ENCODE peak calls at places on chromosomes 16 and 17, in eight cellular contexts. One of them, this sample, is unnamed.

GRCh38 chr16:87499189-87499486 is 6.3 kb upstream of the ZCCHC14 start:
- DNase-seq in right lobe of liver: no peak
- DNase-seq in A549: peak; percentile 19
- DNase-seq in GM12878: no peak
- DNase-seq in heart left ventricle: no peak
- DNase-seq in AG04450: peak; percentile 56
- DNase-seq in stomach: no peak
- DNase-seq in cardiac muscle cell: no peak
- DNase-seq in this sample: no peak

GRCh38 chr17:32502710-32503109 is 15.9 kb downstream of the CDK5R1 start:
- DNase-seq in heart left ventricle: no peak
- DNase-seq in A549: no peak
- DNase-seq in right lobe of liver: no peak
- DNase-seq in GM12878: no peak
- DNase-seq in stomach: no peak
- DNase-seq in cardiac muscle cell: no peak
- DNase-seq in AG04450: no peak
- DNase-seq in this sample: no peak

GRCh38 chr17:51107666-51108227 is 12.9 kb downstream of the SPAG9 start:
- DNase-seq in heart left ventricle: no peak
- DNase-seq in cardiac muscle cell: no peak
- DNase-seq in GM12878: no peak
- DNase-seq in A549: no peak
- DNase-seq in AG04450: no peak
- DNase-seq in stomach: peak; percentile 3
- DNase-seq in right lobe of liver: peak; percentile 13
- DNase-seq in this sample: peak; percentile 78

GRCh38 chr17:69654981-69655581 is 240.6 kb downstream of the MAP2K6 start:
- DNase-seq in A549: peak; percentile 11
- DNase-seq in heart left ventricle: no peak
- DNase-seq in GM12878: no peak
- DNase-seq in AG04450: peak; percentile 83
- DNase-seq in right lobe of liver: no peak
- DNase-seq in stomach: no peak
- DNase-seq in cardiac muscle cell: no peak
- DNase-seq in this sample: no peak

GRCh38 chr17:3866269-3866668 is 20.2 kb upstream of the NCBP3 start:
- DNase-seq in GM12878: no peak
- DNase-seq in AG04450: no peak
- DNase-seq in heart left ventricle: no peak
- DNase-seq in stomach: no peak
- DNase-seq in right lobe of liver: no peak
- DNase-seq in cardiac muscle cell: no peak
- DNase-seq in A549: no peak
- DNase-seq in this sample: no peak

GRCh38 chr16:20285993-20286499 is 41.3 kb downstream of the GP2 start:
- DNase-seq in stomach: no peak
- DNase-seq in right lobe of liver: no peak
- DNase-seq in AG04450: no peak
- DNase-seq in cardiac muscle cell: no peak
- DNase-seq in A549: no peak
- DNase-seq in heart left ventricle: no peak
- DNase-seq in GM12878: no peak
- DNase-seq in this sample: no peak

GRCh38 chr17:27635275-27635823 is 4.4 kb downstream of the LGALS9 start:
- DNase-seq in cardiac muscle cell: no peak
- DNase-seq in stomach: no peak
- DNase-seq in right lobe of liver: no peak
- DNase-seq in A549: no peak
- DNase-seq in GM12878: no peak
- DNase-seq in heart left ventricle: no peak
- DNase-seq in AG04450: no peak
- DNase-seq in this sample: no peak

GRCh38 chr16:5709889-5710288 is 612.3 kb upstream of the EEF2KMT start:
- DNase-seq in heart left ventricle: no peak
- DNase-seq in GM12878: no peak
- DNase-seq in stomach: no peak
- DNase-seq in A549: no peak
- DNase-seq in right lobe of liver: no peak
- DNase-seq in cardiac muscle cell: peak; percentile 76
- DNase-seq in AG04450: no peak
- DNase-seq in this sample: peak; percentile 32

GRCh38 chr17:8696951-8697745 is 47.5 kb downstream of the CCDC42 start:
- DNase-seq in A549: no peak
- DNase-seq in GM12878: no peak
- DNase-seq in cardiac muscle cell: no peak
- DNase-seq in heart left ventricle: peak; percentile 31
- DNase-seq in right lobe of liver: no peak
- DNase-seq in stomach: no peak
- DNase-seq in AG04450: peak; percentile 97
- DNase-seq in this sample: peak; percentile 62

GRCh38 chr17:10314332-10314731 is 58.5 kb downstream of the MYH13 start:
- DNase-seq in heart left ventricle: no peak
- DNase-seq in right lobe of liver: no peak
- DNase-seq in cardiac muscle cell: no peak
- DNase-seq in stomach: no peak
- DNase-seq in AG04450: no peak
- DNase-seq in GM12878: no peak
- DNase-seq in A549: no peak
- DNase-seq in this sample: no peak

GRCh38 chr17:56786989-56787482 is 46.7 kb downstream of the C17orf67 start:
- DNase-seq in stomach: no peak
- DNase-seq in cardiac muscle cell: no peak
- DNase-seq in right lobe of liver: no peak
- DNase-seq in AG04450: peak; percentile 91
- DNase-seq in heart left ventricle: no peak
- DNase-seq in GM12878: peak; percentile 60
- DNase-seq in A549: peak; percentile 70
- DNase-seq in this sample: no peak

GRCh38 chr17:33013596-33014375 is 22.1 kb downstream of the SPACA3 start:
- DNase-seq in GM12878: no peak
- DNase-seq in AG04450: no peak
- DNase-seq in right lobe of liver: no peak
- DNase-seq in heart left ventricle: no peak
- DNase-seq in cardiac muscle cell: no peak
- DNase-seq in A549: no peak
- DNase-seq in stomach: no peak
- DNase-seq in this sample: no peak

GRCh38 chr16:50399411-50399810 is 30.6 kb upstream of the BRD7 start:
- DNase-seq in right lobe of liver: no peak
- DNase-seq in A549: no peak
- DNase-seq in cardiac muscle cell: no peak
- DNase-seq in GM12878: no peak
- DNase-seq in stomach: no peak
- DNase-seq in AG04450: no peak
- DNase-seq in heart left ventricle: no peak
- DNase-seq in this sample: no peak

GRCh38 chr17:76841776-76842405 is 26.3 kb upstream of the MGAT5B start:
- DNase-seq in cardiac muscle cell: peak; percentile 45
- DNase-seq in heart left ventricle: no peak
- DNase-seq in right lobe of liver: no peak
- DNase-seq in GM12878: no peak
- DNase-seq in AG04450: no peak
- DNase-seq in A549: no peak
- DNase-seq in stomach: no peak
- DNase-seq in this sample: peak; percentile 44

GRCh38 chr17:27882162-27882840 is 10.9 kb downstream of the LYRM9 start:
- DNase-seq in heart left ventricle: no peak
- DNase-seq in cardiac muscle cell: no peak
- DNase-seq in A549: no peak
- DNase-seq in stomach: no peak
- DNase-seq in right lobe of liver: no peak
- DNase-seq in GM12878: no peak
- DNase-seq in AG04450: no peak
- DNase-seq in this sample: no peak

GRCh38 chr16:15811416-15811777 is 45.4 kb downstream of the MYH11 start:
- DNase-seq in cardiac muscle cell: no peak
- DNase-seq in stomach: no peak
- DNase-seq in heart left ventricle: no peak
- DNase-seq in AG04450: no peak
- DNase-seq in A549: no peak
- DNase-seq in GM12878: no peak
- DNase-seq in right lobe of liver: no peak
- DNase-seq in this sample: no peak

GRCh38 chr17:83062011-83062817 is 17.2 kb upstream of the METRNL start:
- DNase-seq in right lobe of liver: peak; percentile 39
- DNase-seq in A549: no peak
- DNase-seq in GM12878: no peak
- DNase-seq in stomach: no peak
- DNase-seq in AG04450: no peak
- DNase-seq in cardiac muscle cell: no peak
- DNase-seq in heart left ventricle: no peak
- DNase-seq in this sample: no peak

GRCh38 chr16:85888405-85889331 is 10.3 kb upstream of the IRF8 start:
- DNase-seq in AG04450: no peak
- DNase-seq in cardiac muscle cell: no peak
- DNase-seq in A549: peak; percentile 67
- DNase-seq in heart left ventricle: no peak
- DNase-seq in right lobe of liver: no peak
- DNase-seq in GM12878: peak; percentile 89
- DNase-seq in stomach: no peak
- DNase-seq in this sample: no peak

GRCh38 chr16:28010671-28011070 is 52.8 kb downstream of the GSG1L start:
- DNase-seq in cardiac muscle cell: no peak
- DNase-seq in A549: no peak
- DNase-seq in heart left ventricle: no peak
- DNase-seq in stomach: no peak
- DNase-seq in right lobe of liver: no peak
- DNase-seq in GM12878: no peak
- DNase-seq in AG04450: no peak
- DNase-seq in this sample: no peak

GRCh38 chr17:59623151-59623550 is 3.5 kb downstream of the CLTC start:
- DNase-seq in cardiac muscle cell: no peak
- DNase-seq in AG04450: no peak
- DNase-seq in stomach: no peak
- DNase-seq in right lobe of liver: no peak
- DNase-seq in A549: no peak
- DNase-seq in heart left ventricle: no peak
- DNase-seq in GM12878: no peak
- DNase-seq in this sample: no peak
- H3K4me3 ChIP-seq in cardiac muscle cell: no peak overlapping the region
- H3K4me3 ChIP-seq in AG04450: peak overlapping the region; percentile 73
- H3K4me3 ChIP-seq in stomach: peak overlapping the region; percentile 97
- H3K4me3 ChIP-seq in right lobe of liver: no peak overlapping the region
- H3K4me3 ChIP-seq in A549: peak overlapping the region; percentile 93
- H3K4me3 ChIP-seq in heart left ventricle: peak overlapping the region; percentile 84
- H3K4me3 ChIP-seq in GM12878: peak overlapping the region; percentile 95
- H3K4me3 ChIP-seq in this sample: no peak overlapping the region

DNA sequence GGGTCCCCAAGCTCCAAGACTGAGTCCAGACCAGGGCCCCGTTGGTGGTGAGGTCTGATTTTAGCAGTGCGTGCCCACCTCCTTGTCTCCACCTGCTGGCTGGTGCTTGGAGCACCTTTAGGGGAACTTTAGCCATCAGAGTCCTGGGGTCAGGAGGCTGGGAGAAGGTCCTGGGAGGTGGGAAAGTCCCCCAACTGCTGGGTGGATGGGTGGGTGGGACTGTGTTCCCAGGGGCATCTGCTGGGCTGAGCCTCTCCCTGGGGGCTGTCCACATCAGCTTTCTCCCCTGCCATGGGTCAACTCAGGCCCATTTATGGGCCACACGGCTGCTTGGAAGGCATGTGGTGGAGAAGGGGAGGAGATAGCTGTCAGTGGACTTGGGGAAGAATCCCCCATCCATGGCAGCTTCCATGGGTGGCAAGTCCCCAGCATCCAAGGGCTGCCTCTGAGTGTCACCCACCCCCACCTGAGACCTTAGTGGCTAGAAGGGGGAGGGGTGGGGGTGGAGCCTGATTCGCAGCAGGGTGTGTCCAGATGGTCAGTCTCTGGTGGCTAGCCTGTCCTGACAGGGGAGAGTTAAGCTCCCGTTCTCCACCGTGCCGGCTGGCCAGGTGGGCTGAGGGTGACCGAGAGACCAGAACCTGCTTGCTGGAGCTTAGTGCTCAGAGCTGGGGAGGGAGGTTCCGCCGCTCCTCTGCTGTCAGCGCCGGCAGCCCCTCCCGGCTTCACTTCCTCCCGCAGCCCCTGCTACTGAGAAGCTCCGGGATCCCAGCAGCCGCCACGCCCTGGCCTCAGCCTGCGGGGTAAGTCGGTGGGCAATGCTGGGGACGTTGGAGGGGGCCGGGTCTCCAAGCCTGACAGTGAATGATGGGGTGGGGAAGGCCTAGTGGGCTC is at the start of gene TRPV2:
- DNase-seq in heart left ventricle: peak; percentile 54
- DNase-seq in AG04450: no peak
- DNase-seq in A549: peak; percentile 53
- DNase-seq in right lobe of liver: no peak
- DNase-seq in cardiac muscle cell: peak; percentile 26
- DNase-seq in GM12878: peak; percentile 60
- DNase-seq in stomach: peak; percentile 60
- DNase-seq in this sample: peak; percentile 62
- TF ChIP-seq CTCF in heart left ventricle: no peak
- TF ChIP-seq CTCF in AG04450: peak; percentile 11
- TF ChIP-seq CTCF in A549: peak; percentile 46
- TF ChIP-seq CTCF in right lobe of liver: peak; percentile 54
- TF ChIP-seq CTCF in cardiac muscle cell: no peak
- TF ChIP-seq CTCF in GM12878: peak; percentile 87
- TF ChIP-seq CTCF in stomach: peak; percentile 53
- TF ChIP-seq CTCF in this sample: peak; percentile 63

DNA sequence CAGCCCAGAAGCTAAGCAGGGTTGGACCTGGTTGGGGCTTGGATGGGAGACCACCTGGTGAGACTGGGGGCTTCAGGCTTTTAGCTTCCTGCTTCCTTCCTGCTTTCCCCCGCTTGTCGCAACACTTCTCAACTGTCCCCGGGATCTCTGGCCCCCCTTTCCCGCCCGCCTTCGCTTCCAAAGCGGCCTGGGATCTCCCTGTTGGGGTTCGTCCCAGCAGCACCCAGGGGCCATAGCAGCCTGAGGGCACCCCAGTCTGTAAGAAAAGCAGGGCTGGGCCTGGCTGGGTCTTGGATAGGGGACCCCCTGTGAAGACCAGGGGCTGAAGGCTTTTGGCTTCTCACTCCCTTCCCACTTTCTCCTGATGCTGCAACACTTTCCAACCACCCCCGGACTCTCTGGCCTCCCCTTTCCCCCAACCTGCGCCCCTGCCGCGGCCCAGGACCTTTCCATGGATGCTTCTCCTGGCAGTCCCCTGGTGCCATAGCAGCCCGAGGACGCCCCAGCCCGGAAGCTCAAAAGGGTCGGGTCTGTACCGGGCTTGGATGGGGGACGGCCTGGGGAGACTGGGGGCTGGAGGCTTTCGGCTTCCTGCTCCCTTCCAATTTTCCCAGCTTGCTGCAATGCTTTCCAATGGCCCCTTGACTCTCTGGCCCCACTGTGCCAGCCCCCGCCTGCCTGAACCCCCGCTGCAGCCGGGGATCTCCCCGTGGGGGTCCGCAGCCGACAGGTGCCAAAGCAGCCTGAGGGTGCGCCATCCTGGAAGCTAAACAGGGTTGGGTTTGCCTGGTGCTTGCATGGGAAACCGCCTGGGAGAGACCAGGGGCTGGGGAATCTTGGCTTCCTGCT is 2276.2 kb downstream of the TP53TG3F start:
- DNase-seq in heart left ventricle: no peak
- DNase-seq in A549: no peak
- DNase-seq in stomach: no peak
- DNase-seq in right lobe of liver: no peak
- DNase-seq in cardiac muscle cell: no peak
- DNase-seq in GM12878: no peak
- DNase-seq in AG04450: no peak
- DNase-seq in this sample: no peak
- H3K9me3 ChIP-seq in heart left ventricle: no peaks in the 10 kb centered on the region
- H3K9me3 ChIP-seq in A549: no peaks in the 10 kb centered on the region
- H3K9me3 ChIP-seq in stomach: peaks cover 54% of the 10 kb centered on the region
- H3K9me3 ChIP-seq in right lobe of liver: no peaks in the 10 kb centered on the region
- H3K9me3 ChIP-seq in cardiac muscle cell: no peaks in the 10 kb centered on the region
- H3K9me3 ChIP-seq in GM12878: no peaks in the 10 kb centered on the region
- H3K9me3 ChIP-seq in AG04450: peaks cover 44% of the 10 kb centered on the region
- H3K9me3 ChIP-seq in this sample: no peaks in the 10 kb centered on the region

GRCh38 chr17:45424769-45425124 is 7.9 kb downstream of the ARHGAP27 start:
- DNase-seq in stomach: no peak
- DNase-seq in AG04450: no peak
- DNase-seq in GM12878: no peak
- DNase-seq in A549: no peak
- DNase-seq in right lobe of liver: no peak
- DNase-seq in cardiac muscle cell: no peak
- DNase-seq in heart left ventricle: no peak
- DNase-seq in this sample: no peak
- H3K4me3 ChIP-seq in stomach: peak overlapping the region; percentile 18
- H3K4me3 ChIP-seq in AG04450: no peak overlapping the region
- H3K4me3 ChIP-seq in GM12878: no peak overlapping the region
- H3K4me3 ChIP-seq in A549: peak overlapping the region; percentile 61
- H3K4me3 ChIP-seq in right lobe of liver: no peak overlapping the region
- H3K4me3 ChIP-seq in cardiac muscle cell: peak overlapping the region; percentile 18
- H3K4me3 ChIP-seq in heart left ventricle: peak overlapping the region; percentile 50
- H3K4me3 ChIP-seq in this sample: peak overlapping the region; percentile 58